ENCODE peak calls at places on chromosome 18, in five cellular contexts. H is K562, V is GM12878, F is H1, T is SK-N-SH. G is an unnamed sample.

GRCh38 chr18:32378705-32379104 is 92.0 kb downstream of the GAREM1 start:
- DNase-seq in H (no peak), V (no peak), F (no peak), T (no peak), G (no peak)

GRCh38 chr18:71808576-71808975 is 735.6 kb downstream of the CBLN2 start:
- DNase-seq in H (no peak), V (no peak), F (no peak), T (no peak), G (no peak)

GRCh38 chr18:75219684-75220083 is 9.1 kb downstream of the TSHZ1 start:
- DNase-seq in H (no peak), V (no peak), F (no peak), T (no peak), G (no peak)

GRCh38 chr18:72869786-72870185 is 2.0 kb upstream of the NETO1 start:
- DNase-seq in H (no peak), V (no peak), F (no peak), T (no peak), G (no peak)

GRCh38 chr18:51196116-51196810 is 1.2 kb downstream of the MEX3C start:
- DNase-seq in H (peak; percentile 16), V (no peak), F (no peak), T (no peak), G (peak; percentile 50)

GRCh38 chr18:70334728-70335329 is 46.0 kb downstream of the SOCS6 start:
- DNase-seq in H (no peak), V (no peak), F (no peak), T (no peak), G (no peak)

GRCh38 chr18:59966913-59967312 is 67.1 kb downstream of the PMAIP1 start:
- DNase-seq in H (no peak), V (no peak), F (no peak), T (no peak), G (no peak)

GRCh38 chr18:55280515-55280914 is 307.5 kb downstream of the TCF4 start:
- DNase-seq in H (no peak), V (no peak), F (no peak), T (no peak), G (no peak)

GRCh38 chr18:5503740-5504139 is 40.1 kb downstream of the EPB41L3 start:
- DNase-seq in H (no peak), V (no peak), F (no peak), T (no peak), G (peak; percentile 73)

GRCh38 chr18:38940863-38941531 is 1375.4 kb upstream of the CELF4 start:
- DNase-seq in H (peak; percentile 36), V (peak; percentile 99), F (no peak), T (no peak), G (peak; percentile 59)

GRCh38 chr18:48711651-48712486 is 173.0 kb downstream of the CTIF start:
- DNase-seq in H (peak; percentile 50), V (no peak), F (no peak), T (peak; percentile 85), G (no peak)

GRCh38 chr18:26091047-26091630 is 726 bp upstream of the SS18 start:
- DNase-seq in H (peak; percentile 84), V (peak; percentile 51), F (no peak), T (no peak), G (peak; percentile 31)

GRCh38 chr18:69215151-69215550 is 185.5 kb upstream of the DOK6 start:
- DNase-seq in H (no peak), V (no peak), F (no peak), T (no peak), G (no peak)
- TF ChIP-seq GABPA in H (no peak), V (no peak), F (no peak), T (no peak), G (no peak)

GRCh38 chr18:40607741-40608140 is 1347.3 kb upstream of the PIK3C3 start:
- DNase-seq in H (no peak), V (no peak), F (no peak), T (no peak), G (no peak)
- TF ChIP-seq GABPA in H (no peak), V (no peak), F (no peak), T (no peak), G (no peak)

GRCh38 chr18:46158498-46158897 is 54.3 kb downstream of the HAUS1 start:
- DNase-seq in H (no peak), V (no peak), F (no peak), T (no peak), G (no peak)
- TF ChIP-seq GABPA in H (no peak), V (no peak), F (no peak), T (no peak), G (no peak)

GRCh38 chr18:45167109-45167551 is 448.1 kb upstream of the SLC14A2 start:
- DNase-seq in H (no peak), V (no peak), F (no peak), T (no peak), G (no peak)
- TF ChIP-seq GABPA in H (no peak), V (peak; percentile 21), F (no peak), T (no peak), G (no peak)

GRCh38 chr18:10767658-10768057 is 241.8 kb downstream of the NAPG start:
- DNase-seq in H (no peak), V (no peak), F (no peak), T (no peak), G (no peak)

GRCh38 chr18:10771053-10771709 is 245.4 kb downstream of the NAPG start:
- DNase-seq in H (no peak), V (peak; percentile 17), F (no peak), T (no peak), G (no peak)

GRCh38 chr18:10768221-10768620 is 242.4 kb downstream of the NAPG start:
- DNase-seq in H (no peak), V (no peak), F (no peak), T (no peak), G (no peak)

DNA sequence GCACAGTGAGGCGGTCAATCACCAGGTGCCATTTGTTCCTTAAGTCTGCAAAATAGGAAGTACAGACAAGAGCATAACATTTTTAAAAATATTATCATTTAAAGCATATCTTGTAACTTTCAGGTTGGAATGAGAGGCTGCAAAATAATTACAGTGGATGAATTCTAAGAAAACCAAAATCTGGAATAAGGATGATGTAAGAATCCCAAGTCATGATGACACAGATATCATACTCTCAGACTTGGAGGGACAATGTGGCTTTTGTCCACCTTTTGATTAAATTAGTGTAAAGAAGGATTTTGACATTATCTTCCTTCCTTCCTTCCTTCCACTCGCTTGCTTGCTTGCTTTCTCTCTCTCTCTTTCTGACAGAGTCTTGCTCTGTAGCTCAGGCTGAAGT is 244.4 kb downstream of the NAPG start:
- DNase-seq in H (no peak), V (no peak), F (no peak), T (no peak), G (no peak)
- TF ChIP-seq GABPA in H (no peak), V (no peak), F (no peak), T (no peak), G (no peak)

GRCh38 chr18:45651269-45651668 is 36.0 kb downstream of the SLC14A2 start:
- DNase-seq in H (no peak), V (no peak), F (no peak), T (no peak), G (no peak)
- TF ChIP-seq GABPA in H (no peak), V (no peak), F (no peak), T (no peak), G (no peak)

G was measured in HL-60.